ENCODE peak calls at places on chromosomes 3 and 15, in seven cellular contexts. One of them, this sample, is unnamed.

GRCh38 chr3:29937185-29937584 is 656.3 kb downstream of the RBMS3 start:
- DNase-seq in BJ: no peak
- DNase-seq in activated T-helper 9 cell treated with anti-CD3 and anti-CD28 coated beads, Interleukin-2, amount 50 U/mL, for 16 hours: no peak
- DNase-seq in HEK293T: no peak
- DNase-seq in AG08396: no peak
- DNase-seq in AG04449: no peak
- DNase-seq in iPS-NIHi11: no peak
- DNase-seq in this sample: no peak

GRCh38 chr15:100244796-100245495 is 96.8 kb downstream of the ADAMTS17 start:
- DNase-seq in BJ: no peak
- DNase-seq in activated T-helper 9 cell treated with anti-CD3 and anti-CD28 coated beads, Interleukin-2, amount 50 U/mL, for 16 hours: no peak
- DNase-seq in HEK293T: no peak
- DNase-seq in AG08396: no peak
- DNase-seq in AG04449: no peak
- DNase-seq in iPS-NIHi11: peak
- DNase-seq in this sample: no peak

GRCh38 chr15:49900836-49901235 is 218.2 kb downstream of the ATP8B4 start:
- DNase-seq in BJ: no peak
- DNase-seq in activated T-helper 9 cell treated with anti-CD3 and anti-CD28 coated beads, Interleukin-2, amount 50 U/mL, for 16 hours: no peak
- DNase-seq in HEK293T: no peak
- DNase-seq in AG08396: no peak
- DNase-seq in AG04449: no peak
- DNase-seq in iPS-NIHi11: no peak
- DNase-seq in this sample: no peak

GRCh38 chr15:73809728-73810501 is 56.8 kb upstream of the INSYN1 start:
- DNase-seq in BJ: no peak
- DNase-seq in activated T-helper 9 cell treated with anti-CD3 and anti-CD28 coated beads, Interleukin-2, amount 50 U/mL, for 16 hours: no peak
- DNase-seq in HEK293T: no peak
- DNase-seq in AG08396: no peak
- DNase-seq in AG04449: no peak
- DNase-seq in iPS-NIHi11: no peak
- DNase-seq in this sample: no peak

GRCh38 chr15:50320504-50320903 is 34.5 kb downstream of the GABPB1 start:
- DNase-seq in BJ: no peak
- DNase-seq in activated T-helper 9 cell treated with anti-CD3 and anti-CD28 coated beads, Interleukin-2, amount 50 U/mL, for 16 hours: no peak
- DNase-seq in HEK293T: no peak
- DNase-seq in AG08396: no peak
- DNase-seq in AG04449: no peak
- DNase-seq in iPS-NIHi11: no peak
- DNase-seq in this sample: no peak

GRCh38 chr3:105014631-105015030 is 352.1 kb upstream of the ALCAM start:
- DNase-seq in BJ: no peak
- DNase-seq in activated T-helper 9 cell treated with anti-CD3 and anti-CD28 coated beads, Interleukin-2, amount 50 U/mL, for 16 hours: no peak
- DNase-seq in HEK293T: no peak
- DNase-seq in AG08396: no peak
- DNase-seq in AG04449: peak
- DNase-seq in iPS-NIHi11: no peak
- DNase-seq in this sample: no peak

GRCh38 chr15:92528736-92529135 is 126.8 kb downstream of the FAM174B start:
- DNase-seq in BJ: no peak
- DNase-seq in activated T-helper 9 cell treated with anti-CD3 and anti-CD28 coated beads, Interleukin-2, amount 50 U/mL, for 16 hours: no peak
- DNase-seq in HEK293T: no peak
- DNase-seq in AG08396: no peak
- DNase-seq in AG04449: no peak
- DNase-seq in iPS-NIHi11: no peak
- DNase-seq in this sample: no peak

GRCh38 chr3:50913279-50913678 is 238.6 kb downstream of the DOCK3 start:
- DNase-seq in BJ: no peak
- DNase-seq in activated T-helper 9 cell treated with anti-CD3 and anti-CD28 coated beads, Interleukin-2, amount 50 U/mL, for 16 hours: no peak
- DNase-seq in HEK293T: no peak
- DNase-seq in AG08396: no peak
- DNase-seq in AG04449: no peak
- DNase-seq in iPS-NIHi11: no peak
- DNase-seq in this sample: no peak

GRCh38 chr3:123157209-123157597 is 44.5 kb upstream of the SEC22A start:
- DNase-seq in BJ: no peak
- DNase-seq in activated T-helper 9 cell treated with anti-CD3 and anti-CD28 coated beads, Interleukin-2, amount 50 U/mL, for 16 hours: no peak
- DNase-seq in HEK293T: no peak
- DNase-seq in AG08396: no peak
- DNase-seq in AG04449: no peak
- DNase-seq in iPS-NIHi11: no peak
- DNase-seq in this sample: no peak

GRCh38 chr15:44501768-44502366 is 35.1 kb upstream of the EIF3J start:
- DNase-seq in BJ: peak
- DNase-seq in activated T-helper 9 cell treated with anti-CD3 and anti-CD28 coated beads, Interleukin-2, amount 50 U/mL, for 16 hours: no peak
- DNase-seq in HEK293T: peak
- DNase-seq in AG08396: peak
- DNase-seq in AG04449: peak
- DNase-seq in iPS-NIHi11: peak
- DNase-seq in this sample: no peak

GRCh38 chr3:113968986-113969385 is 21.2 kb downstream of the ZDHHC23 start:
- DNase-seq in BJ: no peak
- DNase-seq in activated T-helper 9 cell treated with anti-CD3 and anti-CD28 coated beads, Interleukin-2, amount 50 U/mL, for 16 hours: no peak
- DNase-seq in HEK293T: no peak
- DNase-seq in AG08396: no peak
- DNase-seq in AG04449: peak
- DNase-seq in iPS-NIHi11: no peak
- DNase-seq in this sample: no peak

GRCh38 chr15:80152896-80153876 is at the start of gene FAH:
- DNase-seq in BJ: peak
- DNase-seq in activated T-helper 9 cell treated with anti-CD3 and anti-CD28 coated beads, Interleukin-2, amount 50 U/mL, for 16 hours: peak
- DNase-seq in HEK293T: peak
- DNase-seq in AG08396: peak
- DNase-seq in AG04449: no peak
- DNase-seq in iPS-NIHi11: peak
- DNase-seq in this sample: peak

GRCh38 chr3:124886168-124887051 is 755 bp downstream of the ITGB5 start:
- DNase-seq in BJ: no peak
- DNase-seq in activated T-helper 9 cell treated with anti-CD3 and anti-CD28 coated beads, Interleukin-2, amount 50 U/mL, for 16 hours: peak
- DNase-seq in HEK293T: peak
- DNase-seq in AG08396: peak
- DNase-seq in AG04449: no peak
- DNase-seq in iPS-NIHi11: peak
- DNase-seq in this sample: no peak

GRCh38 chr3:129120254-129121004 is 1.2 kb downstream of the RAB43 start:
- DNase-seq in BJ: peak
- DNase-seq in activated T-helper 9 cell treated with anti-CD3 and anti-CD28 coated beads, Interleukin-2, amount 50 U/mL, for 16 hours: peak
- DNase-seq in HEK293T: peak
- DNase-seq in AG08396: peak
- DNase-seq in AG04449: peak
- DNase-seq in iPS-NIHi11: peak
- DNase-seq in this sample: peak

GRCh38 chr15:100131321-100132224 is 210.2 kb downstream of the ADAMTS17 start:
- DNase-seq in BJ: no peak
- DNase-seq in activated T-helper 9 cell treated with anti-CD3 and anti-CD28 coated beads, Interleukin-2, amount 50 U/mL, for 16 hours: peak
- DNase-seq in HEK293T: no peak
- DNase-seq in AG08396: peak
- DNase-seq in AG04449: no peak
- DNase-seq in iPS-NIHi11: peak
- DNase-seq in this sample: no peak

GRCh38 chr3:11907667-11908660 is 61.3 kb upstream of the TAMM41 start:
- DNase-seq in BJ: no peak
- DNase-seq in activated T-helper 9 cell treated with anti-CD3 and anti-CD28 coated beads, Interleukin-2, amount 50 U/mL, for 16 hours: no peak
- DNase-seq in HEK293T: no peak
- DNase-seq in AG08396: peak
- DNase-seq in AG04449: no peak
- DNase-seq in iPS-NIHi11: no peak
- DNase-seq in this sample: no peak

GRCh38 chr3:112407214-112407887 is 74.4 kb downstream of the CD200 start:
- DNase-seq in BJ: no peak
- DNase-seq in activated T-helper 9 cell treated with anti-CD3 and anti-CD28 coated beads, Interleukin-2, amount 50 U/mL, for 16 hours: no peak
- DNase-seq in HEK293T: no peak
- DNase-seq in AG08396: no peak
- DNase-seq in AG04449: no peak
- DNase-seq in iPS-NIHi11: no peak
- DNase-seq in this sample: no peak

GRCh38 chr15:64460737-64461576 is 579 bp downstream of the ZNF609 start:
- DNase-seq in BJ: peak
- DNase-seq in activated T-helper 9 cell treated with anti-CD3 and anti-CD28 coated beads, Interleukin-2, amount 50 U/mL, for 16 hours: peak
- DNase-seq in HEK293T: peak
- DNase-seq in AG08396: peak
- DNase-seq in AG04449: peak
- DNase-seq in iPS-NIHi11: peak
- DNase-seq in this sample: no peak

GRCh38 chr3:72127843-72128242 is 342.9 kb upstream of the PROK2 start:
- DNase-seq in BJ: no peak
- DNase-seq in activated T-helper 9 cell treated with anti-CD3 and anti-CD28 coated beads, Interleukin-2, amount 50 U/mL, for 16 hours: no peak
- DNase-seq in HEK293T: no peak
- DNase-seq in AG08396: peak
- DNase-seq in AG04449: no peak
- DNase-seq in iPS-NIHi11: no peak
- DNase-seq in this sample: no peak

GRCh38 chr3:43180027-43180426 is 74.1 kb upstream of the POMGNT2 start:
- DNase-seq in BJ: no peak
- DNase-seq in activated T-helper 9 cell treated with anti-CD3 and anti-CD28 coated beads, Interleukin-2, amount 50 U/mL, for 16 hours: no peak
- DNase-seq in HEK293T: no peak
- DNase-seq in AG08396: peak
- DNase-seq in AG04449: peak
- DNase-seq in iPS-NIHi11: no peak
- DNase-seq in this sample: no peak

GRCh38 chr3:180881065-180881801 is 31.2 kb upstream of the FXR1 start:
- DNase-seq in BJ: no peak
- DNase-seq in activated T-helper 9 cell treated with anti-CD3 and anti-CD28 coated beads, Interleukin-2, amount 50 U/mL, for 16 hours: no peak
- DNase-seq in HEK293T: no peak
- DNase-seq in AG08396: no peak
- DNase-seq in AG04449: no peak
- DNase-seq in iPS-NIHi11: no peak
- DNase-seq in this sample: no peak

GRCh38 chr3:188067932-188068331 is 86.0 kb upstream of the LPP start:
- DNase-seq in BJ: no peak
- DNase-seq in activated T-helper 9 cell treated with anti-CD3 and anti-CD28 coated beads, Interleukin-2, amount 50 U/mL, for 16 hours: no peak
- DNase-seq in HEK293T: no peak
- DNase-seq in AG08396: peak
- DNase-seq in AG04449: no peak
- DNase-seq in iPS-NIHi11: no peak
- DNase-seq in this sample: no peak

GRCh38 chr3:159322322-159322939 is 520.6 kb downstream of the MFSD1 start:
- DNase-seq in BJ: no peak
- DNase-seq in activated T-helper 9 cell treated with anti-CD3 and anti-CD28 coated beads, Interleukin-2, amount 50 U/mL, for 16 hours: no peak
- DNase-seq in HEK293T: peak
- DNase-seq in AG08396: peak
- DNase-seq in AG04449: no peak
- DNase-seq in iPS-NIHi11: peak
- DNase-seq in this sample: no peak

GRCh38 chr15:93028632-93029612 is 60.1 kb downstream of the RGMA start:
- DNase-seq in BJ: peak
- DNase-seq in activated T-helper 9 cell treated with anti-CD3 and anti-CD28 coated beads, Interleukin-2, amount 50 U/mL, for 16 hours: no peak
- DNase-seq in HEK293T: no peak
- DNase-seq in AG08396: peak
- DNase-seq in AG04449: peak
- DNase-seq in iPS-NIHi11: no peak
- DNase-seq in this sample: no peak

GRCh38 chr15:84099181-84099580 is 136.4 kb upstream of the GOLGA6L4 start:
- DNase-seq in BJ: no peak
- DNase-seq in activated T-helper 9 cell treated with anti-CD3 and anti-CD28 coated beads, Interleukin-2, amount 50 U/mL, for 16 hours: no peak
- DNase-seq in HEK293T: no peak
- DNase-seq in AG08396: no peak
- DNase-seq in AG04449: no peak
- DNase-seq in iPS-NIHi11: no peak
- DNase-seq in this sample: no peak

GRCh38 chr3:197478746-197479668 is 76.8 kb downstream of the BDH1 start:
- DNase-seq in BJ: no peak
- DNase-seq in activated T-helper 9 cell treated with anti-CD3 and anti-CD28 coated beads, Interleukin-2, amount 50 U/mL, for 16 hours: no peak
- DNase-seq in HEK293T: no peak
- DNase-seq in AG08396: no peak
- DNase-seq in AG04449: no peak
- DNase-seq in iPS-NIHi11: peak
- DNase-seq in this sample: no peak

GRCh38 chr3:46098319-46098761 is 71.1 kb upstream of the XCR1 start:
- DNase-seq in BJ: no peak
- DNase-seq in activated T-helper 9 cell treated with anti-CD3 and anti-CD28 coated beads, Interleukin-2, amount 50 U/mL, for 16 hours: peak
- DNase-seq in HEK293T: no peak
- DNase-seq in AG08396: peak
- DNase-seq in AG04449: no peak
- DNase-seq in iPS-NIHi11: no peak
- DNase-seq in this sample: peak

GRCh38 chr15:100394726-100395125 is 53.0 kb upstream of the ADAMTS17 start:
- DNase-seq in BJ: no peak
- DNase-seq in activated T-helper 9 cell treated with anti-CD3 and anti-CD28 coated beads, Interleukin-2, amount 50 U/mL, for 16 hours: no peak
- DNase-seq in HEK293T: no peak
- DNase-seq in AG08396: no peak
- DNase-seq in AG04449: no peak
- DNase-seq in iPS-NIHi11: no peak
- DNase-seq in this sample: no peak

GRCh38 chr3:134672571-134672970 is 21.7 kb upstream of the KY start:
- DNase-seq in BJ: no peak
- DNase-seq in activated T-helper 9 cell treated with anti-CD3 and anti-CD28 coated beads, Interleukin-2, amount 50 U/mL, for 16 hours: no peak
- DNase-seq in HEK293T: no peak
- DNase-seq in AG08396: no peak
- DNase-seq in AG04449: no peak
- DNase-seq in iPS-NIHi11: no peak
- DNase-seq in this sample: no peak

GRCh38 chr3:127768346-127769008 is 53.8 kb downstream of the MGLL start:
- DNase-seq in BJ: peak
- DNase-seq in activated T-helper 9 cell treated with anti-CD3 and anti-CD28 coated beads, Interleukin-2, amount 50 U/mL, for 16 hours: no peak
- DNase-seq in HEK293T: no peak
- DNase-seq in AG08396: peak
- DNase-seq in AG04449: peak
- DNase-seq in iPS-NIHi11: no peak
- DNase-seq in this sample: no peak

GRCh38 chr3:37126856-37127255 is 47.5 kb downstream of the LRRFIP2 start:
- DNase-seq in BJ: no peak
- DNase-seq in activated T-helper 9 cell treated with anti-CD3 and anti-CD28 coated beads, Interleukin-2, amount 50 U/mL, for 16 hours: no peak
- DNase-seq in HEK293T: no peak
- DNase-seq in AG08396: no peak
- DNase-seq in AG04449: no peak
- DNase-seq in iPS-NIHi11: no peak
- DNase-seq in this sample: no peak

GRCh38 chr3:101642441-101642840 is 34.5 kb downstream of the ZBTB11 start:
- DNase-seq in BJ: no peak
- DNase-seq in activated T-helper 9 cell treated with anti-CD3 and anti-CD28 coated beads, Interleukin-2, amount 50 U/mL, for 16 hours: no peak
- DNase-seq in HEK293T: no peak
- DNase-seq in AG08396: no peak
- DNase-seq in AG04449: no peak
- DNase-seq in iPS-NIHi11: no peak
- DNase-seq in this sample: no peak

GRCh38 chr3:106860182-106860581 is 517.1 kb upstream of the CCDC54 start:
- DNase-seq in BJ: no peak
- DNase-seq in activated T-helper 9 cell treated with anti-CD3 and anti-CD28 coated beads, Interleukin-2, amount 50 U/mL, for 16 hours: no peak
- DNase-seq in HEK293T: no peak
- DNase-seq in AG08396: no peak
- DNase-seq in AG04449: no peak
- DNase-seq in iPS-NIHi11: no peak
- DNase-seq in this sample: no peak

GRCh38 chr3:188947401-188947982 is 224.3 kb upstream of the TPRG1 start:
- DNase-seq in BJ: peak
- DNase-seq in activated T-helper 9 cell treated with anti-CD3 and anti-CD28 coated beads, Interleukin-2, amount 50 U/mL, for 16 hours: no peak
- DNase-seq in HEK293T: peak
- DNase-seq in AG08396: peak
- DNase-seq in AG04449: no peak
- DNase-seq in iPS-NIHi11: peak
- DNase-seq in this sample: peak

GRCh38 chr3:8443829-8444791 is 57.5 kb upstream of the LMCD1 start:
- DNase-seq in BJ: peak
- DNase-seq in activated T-helper 9 cell treated with anti-CD3 and anti-CD28 coated beads, Interleukin-2, amount 50 U/mL, for 16 hours: no peak
- DNase-seq in HEK293T: peak
- DNase-seq in AG08396: peak
- DNase-seq in AG04449: peak
- DNase-seq in iPS-NIHi11: peak
- DNase-seq in this sample: no peak

GRCh38 chr15:100438570-100438969 is 90.2 kb downstream of the CERS3 start:
- DNase-seq in BJ: no peak
- DNase-seq in activated T-helper 9 cell treated with anti-CD3 and anti-CD28 coated beads, Interleukin-2, amount 50 U/mL, for 16 hours: no peak
- DNase-seq in HEK293T: no peak
- DNase-seq in AG08396: no peak
- DNase-seq in AG04449: no peak
- DNase-seq in iPS-NIHi11: no peak
- DNase-seq in this sample: no peak

GRCh38 chr3:179432021-179432420 is 19.2 kb downstream of the GNB4 start:
- DNase-seq in BJ: no peak
- DNase-seq in activated T-helper 9 cell treated with anti-CD3 and anti-CD28 coated beads, Interleukin-2, amount 50 U/mL, for 16 hours: no peak
- DNase-seq in HEK293T: no peak
- DNase-seq in AG08396: no peak
- DNase-seq in AG04449: no peak
- DNase-seq in iPS-NIHi11: no peak
- DNase-seq in this sample: no peak

GRCh38 chr3:12681586-12682371 is 17.9 kb upstream of the RAF1 start:
- DNase-seq in BJ: no peak
- DNase-seq in activated T-helper 9 cell treated with anti-CD3 and anti-CD28 coated beads, Interleukin-2, amount 50 U/mL, for 16 hours: no peak
- DNase-seq in HEK293T: no peak
- DNase-seq in AG08396: peak
- DNase-seq in AG04449: peak
- DNase-seq in iPS-NIHi11: no peak
- DNase-seq in this sample: no peak